ENCODE peak calls at places on chromosomes 5 and 9, in six cellular contexts. L, Y, M, P, W and B are unnamed samples. For H3K4me1, the result is how much of the 10 kb centered on the place peaks cover.

GRCh38 chr5:66582499-66582898 is 13.7 kb upstream of the MAST4 start:
- DNase-seq in Y (no peak), M (no peak), P (no peak), W (no peak), L (no peak), B (no peak)

GRCh38 chr5:75839547-75839946 is 122.3 kb upstream of the POC5 start:
- DNase-seq in L (no peak), M (no peak), P (no peak), W (no peak), Y (no peak), B (no peak)

GRCh38 chr9:93233033-93233432 is 49.1 kb downstream of the WNK2 start:
- DNase-seq in Y (no peak), L (no peak), P (no peak), W (no peak), M (no peak), B (no peak)

GRCh38 chr9:126925876-126926275 is 11.3 kb downstream of the RALGPS1 start:
- DNase-seq in W (no peak), M (no peak), Y (no peak), P (no peak), L (no peak), B (no peak)

GRCh38 chr5:51227963-51228515 is 155.2 kb upstream of the ISL1 start:
- DNase-seq in P (no peak), M (no peak), W (no peak), Y (no peak), L (no peak), B (no peak)

GRCh38 chr5:78666041-78666444 is 17.5 kb upstream of the LHFPL2 start:
- DNase-seq in L (no peak), Y (no peak), W (no peak), M (no peak), P (no peak), B (no peak)

GRCh38 chr5:151243127-151243526 is 9.9 kb upstream of the GM2A start:
- DNase-seq in W (no peak), Y (no peak), M (no peak), L (no peak), P (no peak), B (no peak)

GRCh38 chr5:174737335-174737734 is 13.0 kb downstream of the MSX2 start:
- DNase-seq in P (no peak), Y (no peak), M (no peak), L (no peak), W (no peak), B (no peak)

GRCh38 chr9:136443687-136444086 is 4.0 kb upstream of the INPP5E start:
- DNase-seq in P (no peak), W (no peak), Y (no peak), M (no peak), L (no peak), B (no peak)

GRCh38 chr5:150660108-150660831 is 781 bp upstream of the MYOZ3 start:
- DNase-seq in W (peak), P (no peak), L (peak), M (no peak), Y (peak), B (no peak)

GRCh38 chr5:94021246-94021645 is 279.8 kb upstream of the POU5F2 start:
- DNase-seq in P (no peak), L (no peak), Y (no peak), W (peak), M (peak), B (no peak)

GRCh38 chr9:87696641-87697040 is 29.3 kb upstream of the CTSL start:
- DNase-seq in P (no peak), M (no peak), Y (no peak), L (no peak), W (no peak), B (no peak)

GRCh38 chr9:89884356-89885083 is 279.7 kb downstream of the GADD45G start:
- DNase-seq in P (no peak), Y (peak), W (no peak), L (no peak), M (no peak), B (peak)

GRCh38 chr9:86722706-86723075 is 224.6 kb downstream of the GAS1 start:
- DNase-seq in Y (no peak), L (no peak), M (no peak), W (no peak), P (no peak), B (no peak)

GRCh38 chr5:113405530-113405929 is 29.3 kb downstream of the TSSK1B start:
- DNase-seq in L (no peak), P (no peak), W (no peak), M (no peak), Y (no peak), B (no peak)

GRCh38 chr9:110521211-110521610 is 58.3 kb downstream of the SVEP1 start:
- DNase-seq in Y (no peak), L (no peak), P (no peak), M (no peak), W (no peak), B (no peak)

GRCh38 chr5:143890475-143890874 is 78.5 kb downstream of the HMHB1 start:
- DNase-seq in Y (no peak), L (no peak), W (no peak), P (no peak), M (no peak), B (no peak)

GRCh38 chr9:5630038-5630507 is 1.2 kb downstream of the RIC1 start:
- DNase-seq in M (no peak), Y (no peak), W (peak), L (peak), P (peak), B (no peak)

GRCh38 chr9:676780-677458 is 164.6 kb upstream of the DMRT1 start:
- DNase-seq in W (no peak), Y (no peak), P (no peak), L (no peak), M (no peak), B (no peak)

GRCh38 chr9:76452839-76453238 is 6.1 kb upstream of the GCNT1 start:
- DNase-seq in L (no peak), W (no peak), M (no peak), P (no peak), Y (no peak), B (no peak)

GRCh38 chr9:15357050-15357653 is 50.1 kb upstream of the TTC39B start:
- DNase-seq in Y (no peak), L (peak), P (no peak), W (no peak), M (no peak), B (no peak)

GRCh38 chr9:98791147-98792095 is 4.9 kb downstream of the ANKS6 start:
- DNase-seq in P (peak), Y (peak), L (peak), W (peak), M (peak), B (peak)

GRCh38 chr9:113151696-113152630 is 1.2 kb downstream of the SLC31A2 start:
- DNase-seq in L (no peak), M (peak), W (no peak), Y (no peak), P (no peak), B (no peak)

GRCh38 chr9:94812343-94812742 is 85.8 kb downstream of the AOPEP start:
- DNase-seq in P (no peak), L (no peak), M (no peak), W (no peak), Y (no peak), B (peak)

GRCh38 chr5:33441241-33441844 is 578 bp downstream of the TARS1 start:
- DNase-seq in L (peak), W (peak), Y (no peak), M (peak), P (peak), B (no peak)

GRCh38 chr5:1899201-1899600 is 16.5 kb upstream of the IRX4 start:
- DNase-seq in Y (no peak), M (no peak), L (no peak), W (no peak), P (no peak), B (no peak)

GRCh38 chr5:45737153-45737552 is 41.0 kb upstream of the HCN1 start:
- DNase-seq in M (no peak), P (no peak), Y (no peak), L (no peak), W (no peak), B (no peak)

GRCh38 chr5:76547242-76547890 is 75.8 kb downstream of the F2RL2 start:
- DNase-seq in M (peak), Y (no peak), P (peak), W (no peak), L (peak), B (no peak)

GRCh38 chr9:113205449-113206247 is 15.4 kb downstream of the FKBP15 start:
- DNase-seq in W (no peak), L (no peak), M (no peak), P (no peak), Y (no peak), B (no peak)

GRCh38 chr9:92324889-92325268 is 271 bp downstream of the NOL8 start:
- DNase-seq in M (no peak), W (no peak), Y (no peak), L (no peak), P (no peak), B (no peak)

GRCh38 chr5:51832934-51833470 is 449.8 kb downstream of the ISL1 start:
- DNase-seq in L (no peak), W (no peak), P (no peak), M (no peak), Y (no peak), B (no peak)

GRCh38 chr5:84862132-84862531 is 477.5 kb upstream of the EDIL3 start:
- DNase-seq in L (no peak), W (no peak), M (no peak), Y (no peak), P (no peak), B (no peak)

GRCh38 chr9:114240647-114241558 is 82.0 kb upstream of the ORM1 start:
- DNase-seq in L (no peak), M (no peak), W (no peak), Y (no peak), P (no peak), B (no peak)

GRCh38 chr9:27460225-27461023 is 63.7 kb upstream of the IFNK start:
- DNase-seq in P (no peak), L (no peak), W (no peak), Y (no peak), M (no peak), B (no peak)

GRCh38 chr9:79213417-79214125 is 358.2 kb upstream of the TLE4 start:
- DNase-seq in P (no peak), L (no peak), M (no peak), W (no peak), Y (no peak), B (no peak)

GRCh38 chr5:177552839-177553455 is 1.4 kb downstream of the FAM193B start:
- DNase-seq in L (no peak), M (no peak), Y (no peak), W (peak), P (no peak), B (no peak)

GRCh38 chr9:37382982-37383357 is 39.5 kb upstream of the GRHPR start:
- DNase-seq in P (no peak), L (no peak), W (no peak), Y (no peak), M (no peak), B (no peak)
- H3K4me3 ChIP-seq in P (no peak), L (no peak), W (no peak), Y (no peak), M (no peak), B (no peak)

GRCh38 chr5:38724301-38725030 is 121.3 kb upstream of the OSMR start:
- DNase-seq in W (no peak), P (no peak), L (no peak), Y (no peak), M (no peak), B (no peak)
- H3K4me1 ChIP-seq in W (under half), P (under half), L (under half), Y (under half), M (under half), B (under half)

GRCh38 chr5:140549237-140550144 is 2.0 kb downstream of the EIF4EBP3 start:
- DNase-seq in L (peak), Y (peak), M (peak), W (peak), P (peak), B (no peak)

GRCh38 chr5:140548300-140548688 is 832 bp downstream of the EIF4EBP3 start:
- DNase-seq in P (no peak), Y (no peak), L (peak), W (no peak), M (no peak), B (no peak)

GRCh38 chr5:140548791-140549190 is 1.3 kb downstream of the EIF4EBP3 start:
- DNase-seq in M (no peak), W (no peak), Y (no peak), L (no peak), P (peak), B (no peak)

GRCh38 chr5:140546851-140547507 is 483 bp upstream of the EIF4EBP3 start:
- DNase-seq in W (no peak), L (no peak), P (no peak), M (peak), Y (no peak), B (no peak)

DNA sequence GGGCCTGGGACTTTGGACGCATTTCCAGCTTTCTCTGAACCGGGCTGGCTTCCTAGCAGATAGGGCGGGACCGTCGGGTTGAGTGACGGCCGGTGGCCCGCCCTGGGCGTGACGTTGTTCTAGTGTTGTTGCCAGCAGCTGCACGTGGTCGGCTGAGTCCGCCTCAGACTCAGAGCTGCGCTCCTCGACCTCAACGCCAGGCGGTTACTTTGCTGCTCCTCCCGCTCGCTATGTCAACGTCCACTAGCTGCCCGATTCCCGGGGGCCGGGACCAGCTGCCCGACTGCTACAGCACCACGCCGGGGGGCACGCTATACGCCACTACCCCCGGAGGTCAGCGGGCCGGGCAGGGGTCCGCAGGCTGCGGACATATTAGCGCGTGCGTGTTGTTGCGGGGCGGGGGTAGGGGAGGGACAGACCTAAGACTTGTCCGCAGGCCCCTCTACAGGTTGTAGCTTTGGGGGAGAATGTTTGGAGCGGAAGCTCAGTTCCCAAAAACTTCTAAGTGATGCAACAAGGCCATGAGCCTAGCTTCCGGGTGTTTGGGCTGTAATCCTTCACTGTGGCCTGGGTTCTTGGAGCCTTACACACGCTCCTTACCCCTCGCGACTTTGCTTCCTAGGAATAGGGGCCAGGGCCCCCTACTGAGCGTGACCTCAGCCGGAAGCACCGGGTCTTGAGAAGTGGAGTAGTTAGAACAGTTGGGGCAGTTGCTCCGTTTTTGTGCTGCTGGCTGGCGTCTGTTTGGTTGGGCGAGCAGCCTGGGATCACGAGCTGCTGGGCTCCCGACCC is at the start of gene EIF4EBP3:
- DNase-seq in M (peak), W (peak), L (peak), P (peak), Y (peak), B (peak)
- TF ChIP-seq CTCF in M (peak), W (peak), L (peak), P (peak), Y (peak), B (peak)

GRCh38 chr5:155193483-155194107 is 180.0 kb downstream of the KIF4B start:
- DNase-seq in L (no peak), Y (no peak), M (no peak), W (no peak), P (no peak), B (no peak)
- H3K4me3 ChIP-seq in L (no peak), Y (no peak), M (no peak), W (no peak), P (no peak), B (no peak)

GRCh38 chr5:40554794-40555193 is 124.9 kb upstream of the PTGER4 start:
- DNase-seq in P (no peak), Y (no peak), L (no peak), W (no peak), M (no peak), B (no peak)
- H3K4me1 ChIP-seq in P (under half), Y (under half), L (under half), W (under half), M (under half), B (under half)